ENCODE peak calls at places on chromosomes 7 and 10, in six cellular contexts. One of them, this sample, is unnamed. For H3K9me3, the result is how much of the 10 kb centered on the place peaks cover.

GRCh38 chr10:95482501-95483248 is 78.5 kb downstream of the SORBS1 start:
- DNase-seq in hepatocyte: no peak
- DNase-seq in heart right ventricle: no peak
- DNase-seq in CD8-positive, alpha-beta memory T cell: no peak
- DNase-seq in psoas muscle: no peak
- DNase-seq in iPS DF 6.9: no peak
- DNase-seq in this sample: no peak

GRCh38 chr7:50363327-50364060 is 59.0 kb downstream of the IKZF1 start:
- DNase-seq in hepatocyte: no peak
- DNase-seq in heart right ventricle: no peak
- DNase-seq in CD8-positive, alpha-beta memory T cell: peak
- DNase-seq in psoas muscle: no peak
- DNase-seq in iPS DF 6.9: no peak
- DNase-seq in this sample: peak

GRCh38 chr7:122354656-122355055 is 50.1 kb upstream of the FEZF1 start:
- DNase-seq in hepatocyte: no peak
- DNase-seq in heart right ventricle: no peak
- DNase-seq in CD8-positive, alpha-beta memory T cell: no peak
- DNase-seq in psoas muscle: no peak
- DNase-seq in iPS DF 6.9: no peak
- DNase-seq in this sample: no peak

GRCh38 chr10:62584726-62585125 is 210.6 kb downstream of the ZNF365 start:
- DNase-seq in hepatocyte: no peak
- DNase-seq in heart right ventricle: no peak
- DNase-seq in CD8-positive, alpha-beta memory T cell: no peak
- DNase-seq in psoas muscle: no peak
- DNase-seq in iPS DF 6.9: no peak
- DNase-seq in this sample: no peak

GRCh38 chr7:80837345-80837744 is 81.5 kb downstream of the SEMA3C start:
- DNase-seq in hepatocyte: no peak
- DNase-seq in heart right ventricle: no peak
- DNase-seq in CD8-positive, alpha-beta memory T cell: no peak
- DNase-seq in psoas muscle: no peak
- DNase-seq in iPS DF 6.9: no peak
- DNase-seq in this sample: no peak

GRCh38 chr10:97850446-97850845 is 803 bp downstream of the GOLGA7B start:
- DNase-seq in hepatocyte: peak
- DNase-seq in heart right ventricle: no peak
- DNase-seq in CD8-positive, alpha-beta memory T cell: peak
- DNase-seq in psoas muscle: no peak
- DNase-seq in iPS DF 6.9: no peak
- DNase-seq in this sample: no peak

GRCh38 chr10:91519899-91520514 is 109.9 kb downstream of the HECTD2 start:
- DNase-seq in hepatocyte: no peak
- DNase-seq in heart right ventricle: no peak
- DNase-seq in CD8-positive, alpha-beta memory T cell: no peak
- DNase-seq in psoas muscle: no peak
- DNase-seq in iPS DF 6.9: no peak
- DNase-seq in this sample: no peak

GRCh38 chr7:102291056-102291915 is 4.6 kb downstream of the SH2B2 start:
- DNase-seq in hepatocyte: no peak
- DNase-seq in heart right ventricle: no peak
- DNase-seq in CD8-positive, alpha-beta memory T cell: peak
- DNase-seq in psoas muscle: no peak
- DNase-seq in iPS DF 6.9: no peak
- DNase-seq in this sample: no peak

GRCh38 chr10:7383442-7383841 is 27.4 kb downstream of the SFMBT2 start:
- DNase-seq in hepatocyte: no peak
- DNase-seq in heart right ventricle: no peak
- DNase-seq in CD8-positive, alpha-beta memory T cell: no peak
- DNase-seq in psoas muscle: no peak
- DNase-seq in iPS DF 6.9: no peak
- DNase-seq in this sample: no peak

GRCh38 chr7:92108821-92109220 is 25.5 kb downstream of the CYP51A1 start:
- DNase-seq in hepatocyte: no peak
- DNase-seq in heart right ventricle: no peak
- DNase-seq in CD8-positive, alpha-beta memory T cell: no peak
- DNase-seq in psoas muscle: no peak
- DNase-seq in iPS DF 6.9: no peak
- DNase-seq in this sample: no peak

GRCh38 chr10:49398000-49398861 is 2.3 kb upstream of the DRGX start:
- DNase-seq in hepatocyte: peak
- DNase-seq in heart right ventricle: peak
- DNase-seq in CD8-positive, alpha-beta memory T cell: peak
- DNase-seq in psoas muscle: peak
- DNase-seq in iPS DF 6.9: no peak
- DNase-seq in this sample: no peak

GRCh38 chr7:43148161-43148731 is 35.8 kb downstream of the HECW1 start:
- DNase-seq in hepatocyte: no peak
- DNase-seq in heart right ventricle: no peak
- DNase-seq in CD8-positive, alpha-beta memory T cell: no peak
- DNase-seq in psoas muscle: no peak
- DNase-seq in iPS DF 6.9: no peak
- DNase-seq in this sample: no peak

GRCh38 chr10:88660593-88660884 is 3.7 kb upstream of the LIPF start:
- DNase-seq in hepatocyte: no peak
- DNase-seq in heart right ventricle: no peak
- DNase-seq in CD8-positive, alpha-beta memory T cell: no peak
- DNase-seq in psoas muscle: no peak
- DNase-seq in iPS DF 6.9: no peak
- DNase-seq in this sample: no peak

GRCh38 chr10:130935051-130935450 is 376.5 kb downstream of the TCERG1L start:
- DNase-seq in hepatocyte: peak
- DNase-seq in heart right ventricle: peak
- DNase-seq in CD8-positive, alpha-beta memory T cell: no peak
- DNase-seq in psoas muscle: no peak
- DNase-seq in iPS DF 6.9: no peak
- DNase-seq in this sample: no peak

GRCh38 chr10:105545101-105545500 is 904.0 kb downstream of the SORCS3 start:
- DNase-seq in hepatocyte: no peak
- DNase-seq in heart right ventricle: no peak
- DNase-seq in CD8-positive, alpha-beta memory T cell: no peak
- DNase-seq in psoas muscle: no peak
- DNase-seq in iPS DF 6.9: no peak
- DNase-seq in this sample: no peak

GRCh38 chr7:159030490-159031134 is 114.1 kb downstream of the VIPR2 start:
- DNase-seq in hepatocyte: peak
- DNase-seq in heart right ventricle: peak
- DNase-seq in CD8-positive, alpha-beta memory T cell: no peak
- DNase-seq in psoas muscle: peak
- DNase-seq in iPS DF 6.9: peak
- DNase-seq in this sample: no peak

GRCh38 chr7:142445019-142445686 is 187.3 kb upstream of the PRSS58 start:
- DNase-seq in hepatocyte: no peak
- DNase-seq in heart right ventricle: no peak
- DNase-seq in CD8-positive, alpha-beta memory T cell: peak
- DNase-seq in psoas muscle: no peak
- DNase-seq in iPS DF 6.9: no peak
- DNase-seq in this sample: no peak

GRCh38 chr7:12951397-12951801 is 264.0 kb downstream of the ARL4A start:
- DNase-seq in hepatocyte: no peak
- DNase-seq in heart right ventricle: no peak
- DNase-seq in CD8-positive, alpha-beta memory T cell: no peak
- DNase-seq in psoas muscle: no peak
- DNase-seq in iPS DF 6.9: no peak
- DNase-seq in this sample: no peak

GRCh38 chr7:1811850-1812692 is 142.0 kb downstream of the ELFN1 start:
- DNase-seq in hepatocyte: peak
- DNase-seq in heart right ventricle: no peak
- DNase-seq in CD8-positive, alpha-beta memory T cell: no peak
- DNase-seq in psoas muscle: peak
- DNase-seq in iPS DF 6.9: no peak
- DNase-seq in this sample: no peak

GRCh38 chr7:142813262-142813661 is 41.6 kb upstream of the EPHB6 start:
- DNase-seq in hepatocyte: peak
- DNase-seq in heart right ventricle: no peak
- DNase-seq in CD8-positive, alpha-beta memory T cell: no peak
- DNase-seq in psoas muscle: no peak
- DNase-seq in iPS DF 6.9: peak
- DNase-seq in this sample: no peak

GRCh38 chr10:78548369-78548985 is 514.8 kb downstream of the RPS24 start:
- DNase-seq in hepatocyte: no peak
- DNase-seq in heart right ventricle: no peak
- DNase-seq in CD8-positive, alpha-beta memory T cell: no peak
- DNase-seq in psoas muscle: no peak
- DNase-seq in iPS DF 6.9: no peak
- DNase-seq in this sample: no peak

GRCh38 chr7:83782628-83783027 is 133.7 kb upstream of the SEMA3E start:
- DNase-seq in hepatocyte: no peak
- DNase-seq in heart right ventricle: no peak
- DNase-seq in CD8-positive, alpha-beta memory T cell: no peak
- DNase-seq in psoas muscle: no peak
- DNase-seq in iPS DF 6.9: no peak
- DNase-seq in this sample: no peak

GRCh38 chr10:101888251-101888949 is 44.8 kb upstream of the KCNIP2 start:
- DNase-seq in hepatocyte: no peak
- DNase-seq in heart right ventricle: no peak
- DNase-seq in CD8-positive, alpha-beta memory T cell: no peak
- DNase-seq in psoas muscle: no peak
- DNase-seq in iPS DF 6.9: no peak
- DNase-seq in this sample: no peak

GRCh38 chr7:128879939-128880746 is 17.5 kb downstream of the ATP6V1F start:
- DNase-seq in hepatocyte: peak
- DNase-seq in heart right ventricle: peak
- DNase-seq in CD8-positive, alpha-beta memory T cell: no peak
- DNase-seq in psoas muscle: peak
- DNase-seq in iPS DF 6.9: no peak
- DNase-seq in this sample: no peak

GRCh38 chr10:110774069-110775021 is 97.4 kb upstream of the PDCD4 start:
- DNase-seq in hepatocyte: peak
- DNase-seq in heart right ventricle: no peak
- DNase-seq in CD8-positive, alpha-beta memory T cell: peak
- DNase-seq in psoas muscle: no peak
- DNase-seq in iPS DF 6.9: no peak
- DNase-seq in this sample: no peak

GRCh38 chr7:5064391-5065106 is 18.9 kb downstream of the RBAK start:
- DNase-seq in hepatocyte: no peak
- DNase-seq in heart right ventricle: no peak
- DNase-seq in CD8-positive, alpha-beta memory T cell: no peak
- DNase-seq in psoas muscle: no peak
- DNase-seq in iPS DF 6.9: no peak
- DNase-seq in this sample: no peak

GRCh38 chr7:5065107-5065407 is 19.4 kb downstream of the RBAK start:
- DNase-seq in hepatocyte: no peak
- DNase-seq in heart right ventricle: no peak
- DNase-seq in CD8-positive, alpha-beta memory T cell: no peak
- DNase-seq in psoas muscle: no peak
- DNase-seq in iPS DF 6.9: no peak
- DNase-seq in this sample: no peak

GRCh38 chr7:5070206-5070605 is 24.5 kb downstream of the RBAK start:
- DNase-seq in hepatocyte: no peak
- DNase-seq in heart right ventricle: no peak
- DNase-seq in CD8-positive, alpha-beta memory T cell: no peak
- DNase-seq in psoas muscle: no peak
- DNase-seq in iPS DF 6.9: no peak
- DNase-seq in this sample: no peak
- H3K9me3 ChIP-seq in hepatocyte: under half
- H3K9me3 ChIP-seq in heart right ventricle: half or more
- H3K9me3 ChIP-seq in CD8-positive, alpha-beta memory T cell: under half
- H3K9me3 ChIP-seq in psoas muscle: half or more
- H3K9me3 ChIP-seq in iPS DF 6.9: under half
- H3K9me3 ChIP-seq in this sample: under half

GRCh38 chr10:31261502-31262311 is 57.3 kb upstream of the ZEB1 start:
- DNase-seq in hepatocyte: peak
- DNase-seq in heart right ventricle: no peak
- DNase-seq in CD8-positive, alpha-beta memory T cell: no peak
- DNase-seq in psoas muscle: no peak
- DNase-seq in iPS DF 6.9: no peak
- DNase-seq in this sample: no peak
- H3K4me3 ChIP-seq in hepatocyte: no peak
- H3K4me3 ChIP-seq in heart right ventricle: no peak
- H3K4me3 ChIP-seq in CD8-positive, alpha-beta memory T cell: no peak
- H3K4me3 ChIP-seq in psoas muscle: no peak
- H3K4me3 ChIP-seq in iPS DF 6.9: no peak
- H3K4me3 ChIP-seq in this sample: no peak

GRCh38 chr7:22219739-22220493 is 137.0 kb downstream of the RAPGEF5 start:
- DNase-seq in hepatocyte: no peak
- DNase-seq in heart right ventricle: peak
- DNase-seq in CD8-positive, alpha-beta memory T cell: no peak
- DNase-seq in psoas muscle: no peak
- DNase-seq in iPS DF 6.9: no peak
- DNase-seq in this sample: no peak
- H3K9me3 ChIP-seq in hepatocyte: under half
- H3K9me3 ChIP-seq in heart right ventricle: under half
- H3K9me3 ChIP-seq in CD8-positive, alpha-beta memory T cell: under half
- H3K9me3 ChIP-seq in psoas muscle: under half
- H3K9me3 ChIP-seq in iPS DF 6.9: under half
- H3K9me3 ChIP-seq in this sample: under half

DNA sequence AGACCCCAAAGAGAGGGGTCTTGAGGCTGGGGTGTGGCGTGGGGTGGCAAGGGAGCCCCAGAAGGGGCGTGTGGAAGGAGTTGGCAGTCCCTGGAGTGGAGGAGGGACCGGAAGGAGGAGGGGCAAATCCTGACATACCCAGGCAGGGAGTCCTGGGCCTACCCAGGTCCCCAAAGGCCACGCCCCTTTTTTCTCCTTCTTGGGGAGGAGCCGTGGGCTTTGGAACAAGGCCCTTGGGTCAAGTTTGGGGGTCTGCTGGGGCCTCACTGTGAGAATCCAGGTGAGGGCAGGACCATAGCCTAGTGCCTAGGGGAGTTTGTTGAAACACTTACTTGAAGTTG is 1.2 kb upstream of the SMARCD3 start:
- DNase-seq in hepatocyte: peak
- DNase-seq in heart right ventricle: peak
- DNase-seq in CD8-positive, alpha-beta memory T cell: no peak
- DNase-seq in psoas muscle: peak
- DNase-seq in iPS DF 6.9: no peak
- DNase-seq in this sample: no peak
- H3K4me3 ChIP-seq in hepatocyte: peak
- H3K4me3 ChIP-seq in heart right ventricle: peak
- H3K4me3 ChIP-seq in CD8-positive, alpha-beta memory T cell: no peak
- H3K4me3 ChIP-seq in psoas muscle: peak
- H3K4me3 ChIP-seq in iPS DF 6.9: no peak
- H3K4me3 ChIP-seq in this sample: no peak

DNA sequence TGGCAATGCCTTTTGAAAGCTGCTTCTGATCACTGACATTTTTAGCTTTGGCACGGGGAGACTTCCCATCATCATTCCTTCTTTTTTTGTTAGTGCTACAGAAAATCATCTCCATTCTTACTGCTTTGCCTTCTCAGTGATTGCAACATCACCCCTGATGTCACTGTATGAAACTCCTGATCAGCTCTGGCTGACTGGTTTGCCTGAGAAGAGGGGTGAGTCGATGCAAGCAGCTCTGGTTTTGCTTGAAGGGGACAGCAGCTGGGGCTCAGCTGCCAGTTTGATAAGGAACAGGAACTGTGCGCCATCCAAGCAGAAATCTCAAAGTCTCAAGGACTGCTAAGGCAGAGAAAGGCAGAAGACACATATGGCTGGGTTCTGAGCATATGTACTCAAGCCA is 808.5 kb upstream of the CELF2 start:
- DNase-seq in hepatocyte: peak
- DNase-seq in heart right ventricle: no peak
- DNase-seq in CD8-positive, alpha-beta memory T cell: no peak
- DNase-seq in psoas muscle: no peak
- DNase-seq in iPS DF 6.9: no peak
- DNase-seq in this sample: no peak
- H3K9me3 ChIP-seq in hepatocyte: under half
- H3K9me3 ChIP-seq in heart right ventricle: under half
- H3K9me3 ChIP-seq in CD8-positive, alpha-beta memory T cell: under half
- H3K9me3 ChIP-seq in psoas muscle: under half
- H3K9me3 ChIP-seq in iPS DF 6.9: under half
- H3K9me3 ChIP-seq in this sample: under half